ENCODE peak calls at places on chromosomes 16 and 17, in six cellular contexts. One of them, this sample, is unnamed. For H3K4me1, the result is how much of the 10 kb centered on the place peaks cover.

GRCh38 chr17:43839670-43840101 is 6.7 kb upstream of the MPP3 start:
- DNase-seq in prostate gland: peak
- DNase-seq in uterus: no peak
- DNase-seq in transverse colon: peak
- DNase-seq in right lobe of liver: peak
- DNase-seq in A549: peak
- DNase-seq in this sample: no peak

GRCh38 chr16:70160388-70160787 is 13.2 kb upstream of the CLEC18C start:
- DNase-seq in prostate gland: peak
- DNase-seq in uterus: no peak
- DNase-seq in transverse colon: no peak
- DNase-seq in right lobe of liver: no peak
- DNase-seq in A549: no peak
- DNase-seq in this sample: no peak

GRCh38 chr17:41687828-41688640 is 651 bp upstream of the EIF1 start:
- DNase-seq in prostate gland: peak
- DNase-seq in uterus: peak
- DNase-seq in transverse colon: peak
- DNase-seq in right lobe of liver: peak
- DNase-seq in A549: peak
- DNase-seq in this sample: peak

GRCh38 chr16:85461814-85462404 is 151.2 kb upstream of the GSE1 start:
- DNase-seq in prostate gland: no peak
- DNase-seq in uterus: peak
- DNase-seq in transverse colon: no peak
- DNase-seq in right lobe of liver: no peak
- DNase-seq in A549: no peak
- DNase-seq in this sample: peak

GRCh38 chr16:89423709-89424260 is 66.6 kb downstream of the ANKRD11 start:
- DNase-seq in prostate gland: no peak
- DNase-seq in uterus: no peak
- DNase-seq in transverse colon: no peak
- DNase-seq in right lobe of liver: no peak
- DNase-seq in A549: no peak
- DNase-seq in this sample: no peak

GRCh38 chr17:3038941-3039340 is 24.5 kb downstream of the OR1D5 start:
- DNase-seq in prostate gland: no peak
- DNase-seq in uterus: no peak
- DNase-seq in transverse colon: no peak
- DNase-seq in right lobe of liver: no peak
- DNase-seq in A549: no peak
- DNase-seq in this sample: no peak

GRCh38 chr17:78925662-78926555 is 722 bp upstream of the TIMP2 start:
- DNase-seq in prostate gland: no peak
- DNase-seq in uterus: peak
- DNase-seq in transverse colon: peak
- DNase-seq in right lobe of liver: peak
- DNase-seq in A549: peak
- DNase-seq in this sample: peak

GRCh38 chr17:31571124-31571892 is 179.8 kb downstream of the RAB11FIP4 start:
- DNase-seq in prostate gland: peak
- DNase-seq in uterus: peak
- DNase-seq in transverse colon: peak
- DNase-seq in right lobe of liver: peak
- DNase-seq in A549: peak
- DNase-seq in this sample: peak

GRCh38 chr17:63347475-63347874 is 98.6 kb downstream of the CYB561 start:
- DNase-seq in prostate gland: no peak
- DNase-seq in uterus: no peak
- DNase-seq in transverse colon: no peak
- DNase-seq in right lobe of liver: no peak
- DNase-seq in A549: no peak
- DNase-seq in this sample: no peak

GRCh38 chr16:31357324-31358156 is 2.6 kb downstream of the ITGAX start:
- DNase-seq in prostate gland: no peak
- DNase-seq in uterus: no peak
- DNase-seq in transverse colon: no peak
- DNase-seq in right lobe of liver: no peak
- DNase-seq in A549: no peak
- DNase-seq in this sample: no peak

GRCh38 chr17:81067331-81067730 is 32.4 kb downstream of the BAIAP2 start:
- DNase-seq in prostate gland: no peak
- DNase-seq in uterus: no peak
- DNase-seq in transverse colon: no peak
- DNase-seq in right lobe of liver: no peak
- DNase-seq in A549: no peak
- DNase-seq in this sample: no peak

GRCh38 chr16:4624827-4625616 is 396 bp downstream of the MGRN1 start:
- DNase-seq in prostate gland: no peak
- DNase-seq in uterus: peak
- DNase-seq in transverse colon: peak
- DNase-seq in right lobe of liver: peak
- DNase-seq in A549: no peak
- DNase-seq in this sample: peak

GRCh38 chr16:30524575-30525571 is 1.5 kb downstream of the ZNF768 start:
- DNase-seq in prostate gland: no peak
- DNase-seq in uterus: no peak
- DNase-seq in transverse colon: no peak
- DNase-seq in right lobe of liver: no peak
- DNase-seq in A549: no peak
- DNase-seq in this sample: no peak

GRCh38 chr17:58728831-58729230 is 26.8 kb upstream of the PPM1E start:
- DNase-seq in prostate gland: no peak
- DNase-seq in uterus: no peak
- DNase-seq in transverse colon: no peak
- DNase-seq in right lobe of liver: no peak
- DNase-seq in A549: no peak
- DNase-seq in this sample: no peak

GRCh38 chr17:63816123-63816522 is 11.1 kb upstream of the PSMC5 start:
- DNase-seq in prostate gland: no peak
- DNase-seq in uterus: no peak
- DNase-seq in transverse colon: no peak
- DNase-seq in right lobe of liver: no peak
- DNase-seq in A549: no peak
- DNase-seq in this sample: no peak

DNA sequence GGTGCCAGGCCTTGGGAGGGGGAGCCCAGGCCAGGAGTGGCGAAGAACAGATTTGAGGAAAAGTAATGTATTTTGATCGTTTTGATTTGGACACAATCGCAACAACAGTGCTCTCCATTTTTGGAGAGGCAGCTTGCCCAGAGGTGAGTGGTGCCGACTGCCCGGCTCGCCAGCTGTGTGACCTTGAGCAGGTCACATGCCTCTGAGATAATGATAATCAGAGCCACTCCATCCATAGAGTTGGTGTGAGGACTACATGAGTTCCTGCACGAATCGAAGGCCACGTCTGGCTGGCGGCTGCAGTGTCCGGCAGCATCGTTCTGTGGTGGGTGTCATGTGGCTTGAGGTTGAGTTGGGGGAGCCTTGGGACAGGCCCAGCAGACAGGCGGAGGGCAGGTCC is 20.7 kb downstream of the LLGL2 start:
- DNase-seq in prostate gland: no peak
- DNase-seq in uterus: no peak
- DNase-seq in transverse colon: no peak
- DNase-seq in right lobe of liver: no peak
- DNase-seq in A549: no peak
- DNase-seq in this sample: peak
- H3K4me1 ChIP-seq in prostate gland: under half
- H3K4me1 ChIP-seq in uterus: under half
- H3K4me1 ChIP-seq in transverse colon: under half
- H3K4me1 ChIP-seq in right lobe of liver: under half
- H3K4me1 ChIP-seq in A549: under half
- H3K4me1 ChIP-seq in this sample: under half

DNA sequence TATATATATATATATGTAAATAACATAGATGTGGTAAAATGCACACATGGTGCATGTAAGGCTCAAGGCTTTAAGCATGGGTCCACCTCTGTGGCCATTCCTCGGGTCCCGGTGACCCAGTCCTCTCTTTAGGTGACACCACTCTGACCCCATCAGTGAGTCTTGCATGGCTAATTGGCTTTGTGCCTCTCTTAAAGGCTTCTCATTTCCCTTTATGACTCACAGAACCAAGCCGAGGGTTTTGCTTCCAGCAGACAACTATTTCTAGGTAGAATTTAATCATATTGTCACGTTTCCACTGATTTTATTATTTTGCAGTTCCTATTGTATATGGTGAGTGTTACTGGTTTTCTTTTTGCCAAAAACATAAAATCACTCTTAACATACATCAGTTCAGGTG is 59.7 kb downstream of the PLCG2 start:
- DNase-seq in prostate gland: no peak
- DNase-seq in uterus: no peak
- DNase-seq in transverse colon: no peak
- DNase-seq in right lobe of liver: no peak
- DNase-seq in A549: no peak
- DNase-seq in this sample: no peak
- TF ChIP-seq POLR2A in prostate gland: no peak
- TF ChIP-seq POLR2A in uterus: no peak
- TF ChIP-seq POLR2A in transverse colon: no peak
- TF ChIP-seq POLR2A in right lobe of liver: no peak
- TF ChIP-seq POLR2A in A549: no peak
- TF ChIP-seq POLR2A in this sample: no peak

GRCh38 chr17:17051791-17052461 is 9.7 kb downstream of the MPRIP start:
- DNase-seq in prostate gland: no peak
- DNase-seq in uterus: no peak
- DNase-seq in transverse colon: peak
- DNase-seq in right lobe of liver: no peak
- DNase-seq in A549: no peak
- DNase-seq in this sample: peak

GRCh38 chr17:17051380-17051779 is 9.1 kb downstream of the MPRIP start:
- DNase-seq in prostate gland: no peak
- DNase-seq in uterus: peak
- DNase-seq in transverse colon: no peak
- DNase-seq in right lobe of liver: no peak
- DNase-seq in A549: no peak
- DNase-seq in this sample: no peak

GRCh38 chr17:17052462-17053221 is 10.4 kb downstream of the MPRIP start:
- DNase-seq in prostate gland: no peak
- DNase-seq in uterus: no peak
- DNase-seq in transverse colon: no peak
- DNase-seq in right lobe of liver: no peak
- DNase-seq in A549: no peak
- DNase-seq in this sample: no peak

GRCh38 chr17:17048106-17048505 is 5.8 kb downstream of the MPRIP start:
- DNase-seq in prostate gland: no peak
- DNase-seq in uterus: no peak
- DNase-seq in transverse colon: no peak
- DNase-seq in right lobe of liver: no peak
- DNase-seq in A549: no peak
- DNase-seq in this sample: no peak

DNA sequence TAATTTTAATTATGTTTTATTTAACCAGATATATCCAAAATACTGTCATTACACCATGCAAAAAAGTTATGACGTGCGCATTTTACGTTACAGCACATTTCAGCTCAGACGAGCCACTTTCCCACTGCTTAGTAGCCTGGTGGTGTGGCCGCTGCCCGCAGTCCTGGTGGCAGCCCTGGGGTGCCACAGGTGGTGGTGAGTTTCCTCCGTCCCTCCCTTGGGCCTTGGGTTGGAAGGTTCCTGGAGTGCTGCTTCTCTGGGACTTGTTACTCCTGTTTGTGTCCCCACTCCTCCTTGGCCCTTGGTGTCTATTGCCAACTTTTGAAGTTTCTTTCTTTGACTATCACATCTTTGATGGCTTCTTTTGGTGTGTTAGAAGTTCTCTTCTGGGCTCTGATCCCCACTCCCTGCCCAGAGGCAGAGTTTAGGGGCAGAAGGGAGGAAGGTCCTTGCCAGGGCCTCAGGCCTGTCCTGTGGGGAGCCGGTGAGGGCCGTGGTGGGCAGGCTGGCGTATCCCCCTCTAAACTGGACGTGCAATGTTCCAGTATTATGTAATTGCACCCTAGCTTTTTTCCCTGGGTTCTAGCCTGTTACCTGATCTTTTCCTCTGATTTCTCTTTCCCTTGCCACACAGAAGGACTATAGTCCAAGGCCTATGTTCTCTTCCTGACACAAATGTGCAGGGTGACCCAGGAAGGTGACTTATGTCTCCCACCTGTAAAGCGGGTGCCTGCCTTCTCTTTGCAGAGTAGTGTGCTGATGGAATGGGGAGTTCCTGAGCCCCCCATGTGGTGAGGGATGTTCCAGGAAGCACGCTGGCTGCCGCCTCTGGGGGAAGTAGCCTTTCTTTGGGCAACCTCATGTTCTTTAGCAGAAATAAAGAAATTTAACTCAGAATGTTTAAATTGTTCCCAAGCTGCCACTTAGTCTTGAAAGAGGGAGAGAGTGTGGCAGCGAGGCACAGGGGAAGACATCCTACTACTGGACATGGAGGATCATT is 8.4 kb downstream of the MPRIP start:
- DNase-seq in prostate gland: no peak
- DNase-seq in uterus: no peak
- DNase-seq in transverse colon: no peak
- DNase-seq in right lobe of liver: no peak
- DNase-seq in A549: no peak
- DNase-seq in this sample: no peak
- H3K4me1 ChIP-seq in prostate gland: under half
- H3K4me1 ChIP-seq in uterus: under half
- H3K4me1 ChIP-seq in transverse colon: under half
- H3K4me1 ChIP-seq in right lobe of liver: under half
- H3K4me1 ChIP-seq in A549: half or more
- H3K4me1 ChIP-seq in this sample: half or more

GRCh38 chr16:28204622-28205021 is 7.1 kb downstream of the XPO6 start:
- DNase-seq in prostate gland: no peak
- DNase-seq in uterus: no peak
- DNase-seq in transverse colon: no peak
- DNase-seq in right lobe of liver: no peak
- DNase-seq in A549: no peak
- DNase-seq in this sample: no peak
- TF ChIP-seq POLR2A in prostate gland: no peak
- TF ChIP-seq POLR2A in uterus: no peak
- TF ChIP-seq POLR2A in transverse colon: no peak
- TF ChIP-seq POLR2A in right lobe of liver: no peak
- TF ChIP-seq POLR2A in A549: no peak
- TF ChIP-seq POLR2A in this sample: no peak

This sample was measured in adrenal gland.